ENCODE peak calls at places on chromosome 15, in nine cellular contexts. One of them, this sample, is unnamed.

GRCh38 chr15:45458746-45459403 is 63.7 kb downstream of the SLC30A4 start:
- DNase-seq in sigmoid colon: peak
- DNase-seq in IMR-90: peak
- DNase-seq in A549: no peak
- DNase-seq in uterus: peak
- DNase-seq in HepG2: peak
- DNase-seq in upper lobe of left lung: no peak
- DNase-seq in HCT116: no peak
- DNase-seq in lower leg skin: peak
- DNase-seq in this sample: no peak

GRCh38 chr15:32943691-32944090 is 225.9 kb downstream of the GREM1 start:
- DNase-seq in sigmoid colon: no peak
- DNase-seq in IMR-90: peak
- DNase-seq in A549: no peak
- DNase-seq in uterus: no peak
- DNase-seq in HepG2: no peak
- DNase-seq in upper lobe of left lung: no peak
- DNase-seq in HCT116: no peak
- DNase-seq in lower leg skin: no peak
- DNase-seq in this sample: no peak

GRCh38 chr15:29656636-29657475 is 165.4 kb downstream of the TJP1 start:
- DNase-seq in sigmoid colon: no peak
- DNase-seq in IMR-90: no peak
- DNase-seq in A549: peak
- DNase-seq in uterus: no peak
- DNase-seq in HepG2: no peak
- DNase-seq in upper lobe of left lung: peak
- DNase-seq in HCT116: peak
- DNase-seq in lower leg skin: no peak
- DNase-seq in this sample: no peak

GRCh38 chr15:98787190-98787589 is 138.9 kb downstream of the IGF1R start:
- DNase-seq in sigmoid colon: no peak
- DNase-seq in IMR-90: no peak
- DNase-seq in A549: no peak
- DNase-seq in uterus: no peak
- DNase-seq in HepG2: no peak
- DNase-seq in upper lobe of left lung: no peak
- DNase-seq in HCT116: no peak
- DNase-seq in lower leg skin: no peak
- DNase-seq in this sample: no peak

GRCh38 chr15:99414755-99415731 is 150.7 kb upstream of the MEF2A start:
- DNase-seq in sigmoid colon: peak
- DNase-seq in IMR-90: no peak
- DNase-seq in A549: no peak
- DNase-seq in uterus: no peak
- DNase-seq in HepG2: no peak
- DNase-seq in upper lobe of left lung: no peak
- DNase-seq in HCT116: no peak
- DNase-seq in lower leg skin: peak
- DNase-seq in this sample: no peak

GRCh38 chr15:49855917-49856637 is 235.2 kb downstream of the DTWD1 start:
- DNase-seq in sigmoid colon: no peak
- DNase-seq in IMR-90: peak
- DNase-seq in A549: no peak
- DNase-seq in uterus: peak
- DNase-seq in HepG2: no peak
- DNase-seq in upper lobe of left lung: no peak
- DNase-seq in HCT116: no peak
- DNase-seq in lower leg skin: no peak
- DNase-seq in this sample: no peak

GRCh38 chr15:56383011-56383410 is 17.8 kb downstream of the TEX9 start:
- DNase-seq in sigmoid colon: no peak
- DNase-seq in IMR-90: no peak
- DNase-seq in A549: no peak
- DNase-seq in uterus: no peak
- DNase-seq in HepG2: no peak
- DNase-seq in upper lobe of left lung: no peak
- DNase-seq in HCT116: no peak
- DNase-seq in lower leg skin: no peak
- DNase-seq in this sample: no peak

GRCh38 chr15:70165811-70166284 is 68.1 kb upstream of the TLE3 start:
- DNase-seq in sigmoid colon: peak
- DNase-seq in IMR-90: no peak
- DNase-seq in A549: no peak
- DNase-seq in uterus: peak
- DNase-seq in HepG2: no peak
- DNase-seq in upper lobe of left lung: no peak
- DNase-seq in HCT116: no peak
- DNase-seq in lower leg skin: no peak
- DNase-seq in this sample: no peak

GRCh38 chr15:70045045-70045444 is 52.7 kb downstream of the TLE3 start:
- DNase-seq in sigmoid colon: no peak
- DNase-seq in IMR-90: peak
- DNase-seq in A549: no peak
- DNase-seq in uterus: no peak
- DNase-seq in HepG2: no peak
- DNase-seq in upper lobe of left lung: no peak
- DNase-seq in HCT116: no peak
- DNase-seq in lower leg skin: no peak
- DNase-seq in this sample: no peak

GRCh38 chr15:67146875-67147381 is 81.5 kb downstream of the SMAD3 start:
- DNase-seq in sigmoid colon: peak
- DNase-seq in IMR-90: peak
- DNase-seq in A549: peak
- DNase-seq in uterus: peak
- DNase-seq in HepG2: peak
- DNase-seq in upper lobe of left lung: no peak
- DNase-seq in HCT116: no peak
- DNase-seq in lower leg skin: no peak
- DNase-seq in this sample: peak

GRCh38 chr15:43868412-43868811 is 41.6 kb downstream of the WDR76 start:
- DNase-seq in sigmoid colon: no peak
- DNase-seq in IMR-90: no peak
- DNase-seq in A549: no peak
- DNase-seq in uterus: no peak
- DNase-seq in HepG2: no peak
- DNase-seq in upper lobe of left lung: no peak
- DNase-seq in HCT116: no peak
- DNase-seq in lower leg skin: no peak
- DNase-seq in this sample: no peak

GRCh38 chr15:43749690-43750345 is 3.6 kb downstream of the PDIA3 start:
- DNase-seq in sigmoid colon: no peak
- DNase-seq in IMR-90: no peak
- DNase-seq in A549: no peak
- DNase-seq in uterus: no peak
- DNase-seq in HepG2: no peak
- DNase-seq in upper lobe of left lung: no peak
- DNase-seq in HCT116: no peak
- DNase-seq in lower leg skin: no peak
- DNase-seq in this sample: no peak

GRCh38 chr15:40016224-40016865 is 22.6 kb downstream of the SRP14 start:
- DNase-seq in sigmoid colon: no peak
- DNase-seq in IMR-90: peak
- DNase-seq in A549: no peak
- DNase-seq in uterus: no peak
- DNase-seq in HepG2: no peak
- DNase-seq in upper lobe of left lung: no peak
- DNase-seq in HCT116: no peak
- DNase-seq in lower leg skin: no peak
- DNase-seq in this sample: no peak

GRCh38 chr15:67595572-67595971 is 53.1 kb downstream of the MAP2K5 start:
- DNase-seq in sigmoid colon: no peak
- DNase-seq in IMR-90: no peak
- DNase-seq in A549: no peak
- DNase-seq in uterus: no peak
- DNase-seq in HepG2: no peak
- DNase-seq in upper lobe of left lung: no peak
- DNase-seq in HCT116: no peak
- DNase-seq in lower leg skin: no peak
- DNase-seq in this sample: no peak

GRCh38 chr15:69603369-69604049 is 150.9 kb downstream of the RPLP1 start:
- DNase-seq in sigmoid colon: no peak
- DNase-seq in IMR-90: no peak
- DNase-seq in A549: no peak
- DNase-seq in uterus: no peak
- DNase-seq in HepG2: no peak
- DNase-seq in upper lobe of left lung: no peak
- DNase-seq in HCT116: no peak
- DNase-seq in lower leg skin: peak
- DNase-seq in this sample: no peak

GRCh38 chr15:31352283-31352880 is 25.7 kb downstream of the KLF13 start:
- DNase-seq in sigmoid colon: no peak
- DNase-seq in IMR-90: peak
- DNase-seq in A549: no peak
- DNase-seq in uterus: no peak
- DNase-seq in HepG2: no peak
- DNase-seq in upper lobe of left lung: no peak
- DNase-seq in HCT116: no peak
- DNase-seq in lower leg skin: peak
- DNase-seq in this sample: no peak
- TF ChIP-seq POLR2A in sigmoid colon: no peak
- TF ChIP-seq POLR2A in IMR-90: no peak
- TF ChIP-seq POLR2A in A549: no peak
- TF ChIP-seq POLR2A in uterus: no peak
- TF ChIP-seq POLR2A in HepG2: no peak
- TF ChIP-seq POLR2A in upper lobe of left lung: no peak
- TF ChIP-seq POLR2A in HCT116: no peak
- TF ChIP-seq POLR2A in lower leg skin: no peak
- TF ChIP-seq POLR2A in this sample: no peak

DNA sequence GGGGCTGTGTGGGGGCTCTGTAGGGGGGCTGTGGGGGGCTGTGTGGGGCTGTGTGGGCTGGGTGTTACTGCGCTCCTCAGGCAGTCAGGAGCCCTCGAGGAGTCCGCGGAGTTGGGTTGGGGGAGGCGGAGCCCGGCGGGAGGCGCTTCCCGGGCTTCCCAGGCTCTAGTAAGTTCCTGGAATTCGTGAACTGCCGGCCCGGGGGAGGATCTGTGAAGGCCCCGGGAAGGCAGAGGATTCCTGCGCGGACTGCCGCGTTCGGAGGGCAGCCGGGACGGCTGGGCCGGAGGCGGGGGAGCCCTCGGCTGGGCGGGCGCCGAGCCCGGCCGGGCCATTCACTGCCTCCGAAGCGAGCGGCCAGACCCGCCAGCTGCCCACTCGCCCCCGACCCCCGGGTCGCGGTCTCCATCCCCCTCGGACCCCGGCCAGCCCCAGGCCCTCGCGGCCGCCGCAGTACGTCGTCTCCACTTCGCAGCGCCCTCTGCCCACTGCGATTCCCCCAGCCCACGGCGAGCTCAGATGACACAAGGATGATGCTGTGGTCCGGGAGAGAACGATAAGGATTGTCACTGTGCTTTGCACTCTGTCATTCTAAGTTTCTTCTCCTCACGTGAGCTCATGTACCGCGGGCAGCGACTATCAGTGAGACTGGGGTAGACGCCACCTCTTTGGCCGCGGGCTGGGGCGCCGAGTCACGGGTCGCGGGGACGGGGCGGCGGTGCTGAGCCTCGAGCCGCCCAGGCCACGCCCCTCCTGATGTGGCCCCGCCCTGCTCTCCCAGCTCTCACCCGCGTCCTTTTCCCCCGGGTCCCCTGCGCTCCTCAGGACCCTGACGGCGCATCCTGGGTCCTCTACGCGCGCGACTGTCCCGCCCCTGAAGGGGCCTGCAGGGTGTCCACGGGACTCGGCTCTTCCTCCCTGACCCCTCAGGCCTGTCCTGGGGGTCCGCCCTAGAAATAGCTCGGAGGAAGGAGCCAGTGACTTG is 65.3 kb downstream of the KLF13 start:
- DNase-seq in sigmoid colon: peak
- DNase-seq in IMR-90: peak
- DNase-seq in A549: peak
- DNase-seq in uterus: peak
- DNase-seq in HepG2: no peak
- DNase-seq in upper lobe of left lung: peak
- DNase-seq in HCT116: no peak
- DNase-seq in lower leg skin: peak
- DNase-seq in this sample: peak
- TF ChIP-seq POLR2A in sigmoid colon: peak
- TF ChIP-seq POLR2A in IMR-90: peak
- TF ChIP-seq POLR2A in A549: peak
- TF ChIP-seq POLR2A in uterus: peak
- TF ChIP-seq POLR2A in HepG2: no peak
- TF ChIP-seq POLR2A in upper lobe of left lung: no peak
- TF ChIP-seq POLR2A in HCT116: peak
- TF ChIP-seq POLR2A in lower leg skin: peak
- TF ChIP-seq POLR2A in this sample: no peak

GRCh38 chr15:82917252-82917651 is 35.3 kb downstream of the HOMER2 start:
- DNase-seq in sigmoid colon: no peak
- DNase-seq in IMR-90: no peak
- DNase-seq in A549: no peak
- DNase-seq in uterus: no peak
- DNase-seq in HepG2: no peak
- DNase-seq in upper lobe of left lung: no peak
- DNase-seq in HCT116: no peak
- DNase-seq in lower leg skin: peak
- DNase-seq in this sample: no peak

GRCh38 chr15:82916161-82916952 is 36.2 kb downstream of the HOMER2 start:
- DNase-seq in sigmoid colon: no peak
- DNase-seq in IMR-90: no peak
- DNase-seq in A549: no peak
- DNase-seq in uterus: no peak
- DNase-seq in HepG2: no peak
- DNase-seq in upper lobe of left lung: no peak
- DNase-seq in HCT116: no peak
- DNase-seq in lower leg skin: peak
- DNase-seq in this sample: no peak

GRCh38 chr15:82919231-82919886 is 33.2 kb downstream of the HOMER2 start:
- DNase-seq in sigmoid colon: no peak
- DNase-seq in IMR-90: no peak
- DNase-seq in A549: no peak
- DNase-seq in uterus: no peak
- DNase-seq in HepG2: peak
- DNase-seq in upper lobe of left lung: no peak
- DNase-seq in HCT116: no peak
- DNase-seq in lower leg skin: peak
- DNase-seq in this sample: no peak

GRCh38 chr15:82918607-82919230 is 33.8 kb downstream of the HOMER2 start:
- DNase-seq in sigmoid colon: no peak
- DNase-seq in IMR-90: no peak
- DNase-seq in A549: no peak
- DNase-seq in uterus: no peak
- DNase-seq in HepG2: no peak
- DNase-seq in upper lobe of left lung: no peak
- DNase-seq in HCT116: no peak
- DNase-seq in lower leg skin: peak
- DNase-seq in this sample: no peak

GRCh38 chr15:82918162-82918561 is 34.4 kb downstream of the HOMER2 start:
- DNase-seq in sigmoid colon: no peak
- DNase-seq in IMR-90: no peak
- DNase-seq in A549: no peak
- DNase-seq in uterus: no peak
- DNase-seq in HepG2: no peak
- DNase-seq in upper lobe of left lung: no peak
- DNase-seq in HCT116: no peak
- DNase-seq in lower leg skin: no peak
- DNase-seq in this sample: no peak
- TF ChIP-seq POLR2A in sigmoid colon: no peak
- TF ChIP-seq POLR2A in IMR-90: no peak
- TF ChIP-seq POLR2A in A549: no peak
- TF ChIP-seq POLR2A in uterus: no peak
- TF ChIP-seq POLR2A in HepG2: no peak
- TF ChIP-seq POLR2A in upper lobe of left lung: no peak
- TF ChIP-seq POLR2A in HCT116: no peak
- TF ChIP-seq POLR2A in lower leg skin: no peak
- TF ChIP-seq POLR2A in this sample: no peak

GRCh38 chr15:63221346-63221745 is 31.9 kb downstream of the RAB8B start:
- DNase-seq in sigmoid colon: peak
- DNase-seq in IMR-90: peak
- DNase-seq in A549: no peak
- DNase-seq in uterus: peak
- DNase-seq in HepG2: no peak
- DNase-seq in upper lobe of left lung: no peak
- DNase-seq in HCT116: no peak
- DNase-seq in lower leg skin: no peak
- DNase-seq in this sample: no peak
- TF ChIP-seq POLR2A in sigmoid colon: no peak
- TF ChIP-seq POLR2A in IMR-90: no peak
- TF ChIP-seq POLR2A in A549: no peak
- TF ChIP-seq POLR2A in uterus: no peak
- TF ChIP-seq POLR2A in HepG2: no peak
- TF ChIP-seq POLR2A in upper lobe of left lung: no peak
- TF ChIP-seq POLR2A in HCT116: no peak
- TF ChIP-seq POLR2A in lower leg skin: no peak
- TF ChIP-seq POLR2A in this sample: no peak

This sample was measured in H54.